ENCODE peak calls at places on chromosome 22, in four cellular contexts. L is midbrain; J is stimulated activated CD4-positive, alpha-beta T cell treated with anti-CD3 and anti-CD28 coated beads, Interleukin-2, amount 100 ng/mL, for 48 hours; B is activated naive CD8-positive, alpha-beta T cell treated with anti-CD3 and anti-CD28 coated beads, Interleukin-2, amount 10 ng/mL, durations not matched to agents 7 days and 5 days. I is an unnamed sample.

GRCh38 chr22:45262931-45263789 is 21.6 kb upstream of the UPK3A start:
- DNase-seq in J (no peak), B (no peak), L (no peak), I (no peak)

GRCh38 chr22:36343720-36344105 is 44.1 kb downstream of the MYH9 start:
- DNase-seq in J (no peak), B (no peak), L (peak; percentile 80), I (no peak)

GRCh38 chr22:23518381-23519187 is 61.5 kb downstream of the IGLL1 start:
- DNase-seq in L (no peak), J (no peak), B (no peak), I (no peak)

GRCh38 chr22:20316217-20316843 is 3.5 kb downstream of the DGCR6L start:
- DNase-seq in B (no peak), J (no peak), L (no peak), I (no peak)

GRCh38 chr22:35746946-35747703 is 29.5 kb downstream of the APOL5 start:
- DNase-seq in B (no peak), J (no peak), L (no peak), I (no peak)

GRCh38 chr22:20137671-20138416 is 6.2 kb downstream of the ZDHHC8 start:
- DNase-seq in L (no peak), J (no peak), B (no peak), I (no peak)

GRCh38 chr22:41096391-41096790 is 4.0 kb downstream of the EP300 start:
- DNase-seq in L (no peak), B (no peak), J (no peak), I (no peak)

GRCh38 chr22:35860087-35860733 is 142.5 kb downstream of the APOL5 start:
- DNase-seq in L (no peak), J (no peak), B (no peak), I (no peak)

GRCh38 chr22:40187389-40187788 is 9.7 kb downstream of the TNRC6B start:
- DNase-seq in J (no peak), L (no peak), B (no peak), I (no peak)

GRCh38 chr22:29060251-29060650 is 1.4 kb downstream of the C22orf31 start:
- DNase-seq in J (no peak), B (no peak), L (no peak), I (no peak)

GRCh38 chr22:17112491-17113042 is 8.6 kb downstream of the TMEM121B start:
- DNase-seq in L (no peak), B (no peak), J (no peak), I (no peak)

GRCh38 chr22:44025171-44026065 is 1.3 kb downstream of the PARVB start:
- DNase-seq in B (peak; percentile 40), L (no peak), J (no peak), I (no peak)

GRCh38 chr22:38017272-38017920 is 33.0 kb upstream of the SOX10 start:
- DNase-seq in B (no peak), L (peak; percentile 79), J (no peak), I (peak; percentile 72)

GRCh38 chr22:37634505-37635002 is 4.9 kb upstream of the SH3BP1 start:
- DNase-seq in J (no peak), B (no peak), L (no peak), I (no peak)